ENCODE peak calls at places on chromosomes 3 and 15, in nine cellular contexts. Q, X, H, W, E, A, N, U and S are unnamed samples. For H3K4me1, the result is how much of the 10 kb centered on the place peaks cover.

GRCh38 chr15:73700041-73700842 is 16.1 kb downstream of the CD276 start:
- DNase-seq in Q (peak), X (peak), H (peak), W (peak), E (no peak), A (peak), N (peak), U (peak), S (no peak)

GRCh38 chr15:53787349-53787748 is 27.9 kb upstream of the WDR72 start:
- DNase-seq in Q (no peak), X (no peak), H (no peak), W (no peak), E (no peak), A (no peak), N (no peak), U (no peak), S (no peak)

GRCh38 chr3:128491900-128492352 is 1.1 kb downstream of the GATA2 start:
- DNase-seq in Q (peak), X (no peak), H (no peak), W (no peak), E (no peak), A (no peak), N (peak), U (no peak), S (no peak)

GRCh38 chr3:113329757-113330156 is 111.5 kb downstream of the CFAP44 start:
- DNase-seq in Q (no peak), X (no peak), H (no peak), W (no peak), E (no peak), A (no peak), N (peak), U (no peak), S (no peak)

GRCh38 chr3:58063424-58063823 is 55.2 kb downstream of the FLNB start:
- DNase-seq in Q (no peak), X (no peak), H (peak), W (no peak), E (no peak), A (peak), N (peak), U (peak), S (no peak)

GRCh38 chr3:136690611-136691010 is 61.6 kb downstream of the STAG1 start:
- DNase-seq in Q (no peak), X (no peak), H (no peak), W (no peak), E (no peak), A (no peak), N (no peak), U (no peak), S (no peak)

GRCh38 chr15:61736792-61737191 is 323.5 kb downstream of the VPS13C start:
- DNase-seq in Q (no peak), X (peak), H (no peak), W (no peak), E (no peak), A (no peak), N (no peak), U (no peak), S (no peak)

GRCh38 chr3:191328963-191329653 is at the start of gene CCDC50:
- DNase-seq in Q (peak), X (peak), H (peak), W (peak), E (no peak), A (peak), N (peak), U (peak), S (peak)

GRCh38 chr15:64430000-64430735 is 30.2 kb upstream of the ZNF609 start:
- DNase-seq in Q (peak), X (no peak), H (no peak), W (no peak), E (peak), A (no peak), N (peak), U (peak), S (no peak)

GRCh38 chr15:85690546-85691226 is 104.0 kb downstream of the KLHL25 start:
- DNase-seq in Q (no peak), X (peak), H (no peak), W (no peak), E (no peak), A (no peak), N (no peak), U (no peak), S (no peak)

GRCh38 chr15:39419651-39420050 is 161.2 kb upstream of the THBS1 start:
- DNase-seq in Q (no peak), X (no peak), H (no peak), W (no peak), E (no peak), A (no peak), N (no peak), U (no peak), S (no peak)

GRCh38 chr3:54653456-54654195 is 274.2 kb downstream of the LRTM1 start:
- DNase-seq in Q (no peak), X (no peak), H (no peak), W (no peak), E (no peak), A (no peak), N (no peak), U (no peak), S (no peak)

GRCh38 chr3:16849240-16849639 is 35.5 kb upstream of the PLCL2 start:
- DNase-seq in Q (peak), X (peak), H (no peak), W (no peak), E (no peak), A (peak), N (peak), U (peak), S (peak)

GRCh38 chr3:17752441-17752840 is 10.0 kb upstream of the TBC1D5 start:
- DNase-seq in Q (no peak), X (no peak), H (no peak), W (no peak), E (no peak), A (no peak), N (no peak), U (no peak), S (no peak)

GRCh38 chr3:89179355-89179997 is 72.1 kb downstream of the EPHA3 start:
- DNase-seq in Q (no peak), X (no peak), H (no peak), W (no peak), E (no peak), A (no peak), N (peak), U (no peak), S (no peak)

GRCh38 chr3:102225407-102226132 is 209.2 kb upstream of the ZPLD1 start:
- DNase-seq in Q (no peak), X (peak), H (no peak), W (peak), E (no peak), A (no peak), N (peak), U (no peak), S (no peak)

GRCh38 chr3:16254933-16255725 is 9.6 kb downstream of the DPH3 start:
- DNase-seq in Q (no peak), X (no peak), H (no peak), W (no peak), E (no peak), A (no peak), N (no peak), U (no peak), S (no peak)

GRCh38 chr3:73056365-73057150 is 4.9 kb upstream of the EBLN2 start:
- DNase-seq in Q (no peak), X (peak), H (no peak), W (peak), E (no peak), A (no peak), N (peak), U (no peak), S (no peak)

GRCh38 chr15:41655716-41656115 is 4.5 kb upstream of the MGA start:
- DNase-seq in Q (no peak), X (no peak), H (no peak), W (no peak), E (no peak), A (no peak), N (peak), U (no peak), S (no peak)

GRCh38 chr3:1017879-1018278 is 74.9 kb upstream of the CNTN6 start:
- DNase-seq in Q (no peak), X (no peak), H (no peak), W (no peak), E (no peak), A (no peak), N (no peak), U (no peak), S (no peak)

GRCh38 chr3:31885235-31885634 is 95.8 kb downstream of the OSBPL10 start:
- DNase-seq in Q (no peak), X (no peak), H (no peak), W (no peak), E (no peak), A (no peak), N (no peak), U (no peak), S (no peak)
- H3K4me1 ChIP-seq in Q (under half), X (half or more), H (under half), W (under half), E (under half), A (under half), N (under half), U (under half), S (under half)

GRCh38 chr3:42590989-42591756 is 513 bp downstream of the SS18L2 start:
- DNase-seq in Q (peak), X (peak), H (no peak), W (no peak), E (no peak), A (no peak), N (no peak), U (no peak), S (no peak)
- H3K4me3 ChIP-seq in Q (peak), X (peak), H (peak), W (peak), E (peak), A (peak), N (peak), U (peak), S (peak)

GRCh38 chr15:98686983-98687382 is 38.6 kb downstream of the IGF1R start:
- DNase-seq in Q (no peak), X (no peak), H (no peak), W (no peak), E (no peak), A (no peak), N (no peak), U (no peak), S (no peak)

GRCh38 chr15:98684441-98684840 is 36.1 kb downstream of the IGF1R start:
- DNase-seq in Q (no peak), X (no peak), H (no peak), W (no peak), E (no peak), A (no peak), N (peak), U (no peak), S (no peak)

GRCh38 chr15:98682992-98683701 is 34.8 kb downstream of the IGF1R start:
- DNase-seq in Q (no peak), X (no peak), H (no peak), W (no peak), E (no peak), A (no peak), N (peak), U (no peak), S (no peak)

GRCh38 chr15:98683821-98684220 is 35.5 kb downstream of the IGF1R start:
- DNase-seq in Q (no peak), X (no peak), H (no peak), W (no peak), E (no peak), A (no peak), N (no peak), U (no peak), S (no peak)

DNA sequence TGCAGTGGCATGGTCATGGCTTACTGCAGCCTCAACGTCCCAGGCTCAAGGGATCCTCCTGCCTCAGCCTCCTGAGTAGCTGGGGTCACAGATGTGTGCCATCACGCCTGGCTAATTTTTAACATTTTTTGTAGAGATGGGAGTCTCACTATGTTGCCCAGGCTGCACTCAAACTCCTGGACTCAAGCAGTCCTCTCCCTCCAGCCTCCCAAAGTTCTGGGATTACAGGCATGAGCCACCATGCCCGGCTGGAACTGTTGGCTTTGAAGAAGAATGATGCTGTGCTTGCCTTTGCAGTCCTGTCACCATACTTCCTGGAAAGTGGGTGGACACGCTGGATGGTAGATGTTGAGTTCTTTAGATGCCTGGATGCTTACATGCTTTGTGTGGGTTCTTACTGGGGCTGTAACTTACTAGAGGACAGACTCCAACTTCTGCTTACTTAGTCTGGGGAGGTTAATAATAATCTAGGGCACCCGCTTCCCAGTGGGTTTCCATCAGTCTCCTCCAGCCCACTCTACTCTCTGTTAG is 36.7 kb downstream of the IGF1R start:
- DNase-seq in Q (no peak), X (no peak), H (no peak), W (no peak), E (no peak), A (no peak), N (no peak), U (no peak), S (no peak)
- H3K4me1 ChIP-seq in Q (under half), X (under half), H (under half), W (half or more), E (under half), A (half or more), N (under half), U (under half), S (under half)

GRCh38 chr3:43958973-43959372 is 268.2 kb downstream of the ABHD5 start:
- DNase-seq in Q (peak), X (no peak), H (no peak), W (no peak), E (no peak), A (no peak), N (no peak), U (no peak), S (no peak)

GRCh38 chr3:43959498-43960447 is 269.0 kb downstream of the ABHD5 start:
- DNase-seq in Q (peak), X (no peak), H (no peak), W (no peak), E (no peak), A (no peak), N (no peak), U (no peak), S (no peak)

GRCh38 chr3:43958005-43958770 is 267.4 kb downstream of the ABHD5 start:
- DNase-seq in Q (peak), X (peak), H (no peak), W (no peak), E (no peak), A (no peak), N (no peak), U (no peak), S (no peak)

GRCh38 chr3:43962043-43962442 is 271.3 kb downstream of the ABHD5 start:
- DNase-seq in Q (no peak), X (no peak), H (no peak), W (no peak), E (no peak), A (no peak), N (no peak), U (no peak), S (no peak)

GRCh38 chr3:43960448-43960840 is 269.7 kb downstream of the ABHD5 start:
- DNase-seq in Q (no peak), X (no peak), H (no peak), W (no peak), E (no peak), A (no peak), N (peak), U (no peak), S (no peak)
- H3K4me3 ChIP-seq in Q (no peak), X (no peak), H (no peak), W (no peak), E (no peak), A (no peak), N (no peak), U (no peak), S (no peak)

GRCh38 chr15:97748576-97748975 is 211.9 kb upstream of the ARRDC4 start:
- DNase-seq in Q (peak), X (no peak), H (no peak), W (no peak), E (no peak), A (no peak), N (no peak), U (no peak), S (no peak)

GRCh38 chr15:97750071-97750470 is 210.4 kb upstream of the ARRDC4 start:
- DNase-seq in Q (no peak), X (no peak), H (no peak), W (no peak), E (no peak), A (no peak), N (no peak), U (no peak), S (no peak)

GRCh38 chr15:97745481-97746071 is 214.9 kb upstream of the ARRDC4 start:
- DNase-seq in Q (peak), X (peak), H (no peak), W (peak), E (no peak), A (no peak), N (peak), U (peak), S (no peak)

GRCh38 chr15:97747342-97747741 is 213.2 kb upstream of the ARRDC4 start:
- DNase-seq in Q (peak), X (no peak), H (no peak), W (no peak), E (no peak), A (no peak), N (no peak), U (no peak), S (no peak)
- H3K4me1 ChIP-seq in Q (under half), X (under half), H (under half), W (under half), E (under half), A (under half), N (under half), U (under half), S (under half)

GRCh38 chr3:195159117-195159818 is 111.7 kb downstream of the XXYLT1 start:
- DNase-seq in Q (no peak), X (no peak), H (no peak), W (no peak), E (no peak), A (no peak), N (no peak), U (no peak), S (no peak)
- H3K4me3 ChIP-seq in Q (no peak), X (no peak), H (no peak), W (no peak), E (no peak), A (no peak), N (no peak), U (no peak), S (no peak)